ENCODE peak calls at places on chromosomes 13 and 19, in seven cellular contexts. J is SK-N-MC, Y is spleen, C is HCT116, M is stomach, N is transverse colon, V is GM12878. O is an unnamed sample.

GRCh38 chr19:38385804-38386257 is 2.0 kb downstream of the GGN start:
- DNase-seq in J (no peak), V (no peak), N (no peak), M (no peak), C (no peak), Y (no peak), O (no peak)

GRCh38 chr13:102580552-102581169 is 16.1 kb upstream of the TPP2 start:
- DNase-seq in J (no peak), M (no peak), N (no peak), Y (no peak), V (no peak), C (peak), O (no peak)

GRCh38 chr13:26951581-26952177 is 191.1 kb upstream of the GPR12 start:
- DNase-seq in M (peak), Y (no peak), V (no peak), J (no peak), C (no peak), N (peak), O (no peak)

GRCh38 chr19:2711175-2711936 is 8.9 kb upstream of the GNG7 start:
- DNase-seq in M (no peak), C (no peak), N (no peak), J (no peak), V (no peak), Y (peak), O (no peak)

GRCh38 chr13:33321686-33322473 is 36.3 kb upstream of the STARD13 start:
- DNase-seq in C (no peak), J (no peak), N (no peak), M (no peak), V (no peak), Y (no peak), O (no peak)

GRCh38 chr13:85091835-85092234 is 707.4 kb downstream of the SLITRK6 start:
- DNase-seq in V (no peak), Y (no peak), N (no peak), C (no peak), M (no peak), J (no peak), O (no peak)

GRCh38 chr13:84997858-84998257 is 801.4 kb downstream of the SLITRK6 start:
- DNase-seq in M (no peak), V (no peak), N (no peak), Y (no peak), J (no peak), C (no peak), O (no peak)

GRCh38 chr13:82076421-82076820 is 1735.5 kb upstream of the SPRY2 start:
- DNase-seq in J (no peak), N (no peak), Y (no peak), M (no peak), V (no peak), C (no peak), O (no peak)

GRCh38 chr13:108495686-108496363 is 133.6 kb upstream of the MYO16 start:
- DNase-seq in J (no peak), Y (no peak), C (no peak), M (no peak), V (no peak), N (no peak), O (no peak)

GRCh38 chr13:46866150-46866549 is 30.7 kb downstream of the HTR2A start:
- DNase-seq in M (no peak), N (peak), V (no peak), C (no peak), Y (no peak), J (peak), O (no peak)

GRCh38 chr19:49499030-49499670 is 2.9 kb downstream of the RPS11 start:
- DNase-seq in M (no peak), Y (peak), N (no peak), V (no peak), C (no peak), J (no peak), O (no peak)

GRCh38 chr19:18408053-18408476 is 10.6 kb upstream of the LRRC25 start:
- DNase-seq in N (peak), V (peak), C (no peak), J (no peak), M (peak), Y (peak), O (no peak)

GRCh38 chr13:33367186-33367895 is 81.8 kb upstream of the STARD13 start:
- DNase-seq in Y (no peak), C (no peak), V (no peak), N (no peak), J (no peak), M (no peak), O (no peak)

GRCh38 chr19:6736169-6736916 is 1.0 kb downstream of the GPR108 start:
- DNase-seq in J (no peak), M (peak), N (peak), V (peak), Y (peak), C (peak), O (peak)

GRCh38 chr19:41548954-41549688 is 26.8 kb upstream of the CEACAM21 start:
- DNase-seq in N (peak), V (no peak), J (no peak), Y (no peak), M (peak), C (no peak), O (no peak)

GRCh38 chr13:103289661-103290060 is 223.4 kb upstream of the SLC10A2 start:
- DNase-seq in N (no peak), V (no peak), M (no peak), Y (no peak), C (no peak), J (no peak), O (no peak)

DNA sequence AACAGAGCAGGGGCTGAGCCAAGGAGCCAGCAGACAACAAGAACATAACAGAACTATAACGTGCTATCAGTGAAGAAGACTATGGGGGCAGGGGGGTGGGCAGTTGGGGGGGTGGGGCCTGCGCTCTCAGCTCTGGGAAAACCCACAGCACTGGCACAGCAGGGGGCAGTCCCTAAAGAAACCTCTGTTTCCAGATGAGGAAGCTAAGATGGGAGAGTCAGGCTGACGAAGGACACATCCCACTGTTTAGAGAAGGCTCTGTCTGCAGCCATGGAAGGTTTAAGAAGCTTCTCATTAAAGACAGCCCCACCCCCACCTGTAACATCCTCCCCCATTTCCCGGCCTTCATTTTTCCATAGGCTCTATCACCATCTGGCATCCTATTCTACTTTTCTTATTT is 7.1 kb upstream of the DOCK9 start:
- DNase-seq in M (no peak), J (no peak), C (no peak), Y (no peak), N (no peak), V (no peak), O (no peak)
- H3K4me3 ChIP-seq in M (no peak), J (no peak), C (no peak), Y (no peak), N (no peak), V (no peak), O (no peak)

GRCh38 chr13:113646376-113646775 is 11.6 kb downstream of the ATP4B start:
- DNase-seq in J (no peak), M (peak), V (no peak), N (peak), C (no peak), Y (no peak), O (peak)

GRCh38 chr13:113649212-113649611 is 8.8 kb downstream of the ATP4B start:
- DNase-seq in M (peak), V (no peak), Y (peak), C (no peak), N (peak), J (no peak), O (peak)

GRCh38 chr13:113646921-113647340 is 11.1 kb downstream of the ATP4B start:
- DNase-seq in V (no peak), C (no peak), Y (peak), M (peak), N (no peak), J (no peak), O (peak)

GRCh38 chr13:113648218-113648615 is 9.8 kb downstream of the ATP4B start:
- DNase-seq in N (peak), M (peak), Y (peak), C (no peak), V (no peak), J (no peak), O (peak)

GRCh38 chr13:113647351-113648217 is 10.4 kb downstream of the ATP4B start:
- DNase-seq in J (peak), Y (peak), N (peak), M (peak), C (peak), V (no peak), O (peak)
- TF ChIP-seq POLR2AphosphoS5 in J (peak), Y (peak), N (peak), M (peak), C (no peak), V (no peak), O (peak)

GRCh38 chr19:35742121-35742724 is at the start of gene IGFLR1:
- DNase-seq in V (peak), N (peak), J (no peak), M (peak), C (no peak), Y (peak), O (no peak)
- H3K4me3 ChIP-seq in V (peak), N (peak), J (no peak), M (peak), C (no peak), Y (peak), O (peak)

GRCh38 chr19:1168877-1169791 is 4.9 kb downstream of the SBNO2 start:
- DNase-seq in V (no peak), Y (peak), N (no peak), M (peak), C (no peak), J (no peak), O (no peak)
- TF ChIP-seq POLR2AphosphoS5 in V (no peak), Y (peak), N (peak), M (no peak), C (no peak), J (no peak), O (peak)

O was measured in breast epithelium.